ENCODE peak calls at places on chromosome 6, in ten cellular contexts. N is non-pigmented ciliary epithelial cell; U is H9; C is H4; K is IMR-90; F is occipital lobe; X is activated CD8-positive, alpha-beta memory T cell treated with anti-CD3 and anti-CD28 coated beads, Interleukin-2, amount 10 ng/mL, durations not matched to agents 7 days and 5 days; W is aorta; M is MCF 10A; T is mucosa of descending colon. L is an unnamed sample.

GRCh38 chr6:153131037-153131981 is at the start of gene RGS17:
- DNase-seq in W (peak), C (peak), T (peak), X (no peak), N (no peak), M (peak), U (peak), F (peak), K (peak), L (peak)

GRCh38 chr6:1708820-1709612 is 99.3 kb downstream of the FOXC1 start:
- DNase-seq in K (no peak), F (no peak), T (no peak), C (no peak), W (no peak), U (no peak), X (no peak), N (no peak), M (no peak), L (no peak)

GRCh38 chr6:4872841-4873240 is 96.6 kb downstream of the CDYL start:
- DNase-seq in C (no peak), M (no peak), U (no peak), W (no peak), F (no peak), K (peak), N (no peak), T (no peak), X (no peak), L (no peak)

GRCh38 chr6:34585512-34586045 is 29.4 kb upstream of the SPDEF start:
- DNase-seq in K (peak), N (peak), C (peak), X (no peak), M (peak), F (no peak), T (no peak), W (peak), U (no peak), L (no peak)

GRCh38 chr6:37182736-37183590 is 13.0 kb downstream of the PIM1 start:
- DNase-seq in C (no peak), K (no peak), U (no peak), N (no peak), W (no peak), T (peak), M (no peak), F (no peak), X (peak), L (no peak)

GRCh38 chr6:22877946-22878705 is 308.8 kb downstream of the HDGFL1 start:
- DNase-seq in M (no peak), K (peak), F (no peak), U (peak), T (no peak), X (no peak), C (peak), N (peak), W (no peak), L (no peak)

GRCh38 chr6:35213824-35214756 is at the start of gene SCUBE3:
- DNase-seq in C (no peak), M (no peak), W (peak), F (no peak), U (peak), N (no peak), X (no peak), K (peak), T (no peak), L (peak)

GRCh38 chr6:23420659-23421350 is 705.2 kb upstream of the NRSN1 start:
- DNase-seq in X (no peak), W (no peak), T (no peak), N (no peak), F (no peak), M (peak), U (no peak), K (no peak), C (no peak), L (no peak)

GRCh38 chr6:14661188-14661587 is 543.6 kb downstream of the CD83 start:
- DNase-seq in C (no peak), T (no peak), F (no peak), W (no peak), X (peak), U (no peak), M (no peak), N (no peak), K (peak), L (no peak)

GRCh38 chr6:118284736-118285360 is 263.2 kb upstream of the PLN start:
- DNase-seq in W (no peak), M (peak), C (no peak), F (no peak), X (no peak), T (no peak), K (peak), U (no peak), N (no peak), L (no peak)

GRCh38 chr6:27755768-27756167 is 156.4 kb downstream of the OR2B2 start:
- DNase-seq in W (no peak), T (no peak), U (no peak), C (no peak), K (no peak), N (no peak), F (no peak), X (peak), M (no peak), L (no peak)